ENCODE peak calls at places on chromosomes 3 and 15, in six cellular contexts. One of them, this sample, is unnamed.
A peak's percentile ranks its signal among the peaks of the same experiment; 100 is the strongest.

GRCh38 chr3:46893146-46893748 is 15.7 kb downstream of the PTH1R start:
- DNase-seq in endothelial cell of umbilical vein: no peak
- DNase-seq in A549: no peak
- DNase-seq in kidney: peak; percentile 77
- DNase-seq in heart right ventricle: no peak
- DNase-seq in testis: no peak
- DNase-seq in this sample: no peak

GRCh38 chr3:196235452-196236122 is 19.3 kb downstream of the SLC51A start:
- DNase-seq in endothelial cell of umbilical vein: no peak
- DNase-seq in testis: peak; percentile 74
- DNase-seq in heart right ventricle: no peak
- DNase-seq in A549: no peak
- DNase-seq in kidney: no peak
- DNase-seq in this sample: no peak

GRCh38 chr15:98650871-98651481 is 2.6 kb downstream of the IGF1R start:
- DNase-seq in testis: peak; percentile 74
- DNase-seq in A549: no peak
- DNase-seq in kidney: peak; percentile 67
- DNase-seq in heart right ventricle: no peak
- DNase-seq in endothelial cell of umbilical vein: peak; percentile 58
- DNase-seq in this sample: no peak

GRCh38 chr3:131608296-131608695 is 105.5 kb upstream of the MRPL3 start:
- DNase-seq in testis: no peak
- DNase-seq in endothelial cell of umbilical vein: no peak
- DNase-seq in A549: no peak
- DNase-seq in kidney: no peak
- DNase-seq in heart right ventricle: no peak
- DNase-seq in this sample: no peak

GRCh38 chr3:13878711-13879101 is 1.2 kb downstream of the WNT7A start:
- DNase-seq in A549: peak; percentile 32
- DNase-seq in endothelial cell of umbilical vein: no peak
- DNase-seq in heart right ventricle: no peak
- DNase-seq in testis: no peak
- DNase-seq in kidney: no peak
- DNase-seq in this sample: peak; percentile 59

GRCh38 chr3:150177673-150178378 is 207.1 kb upstream of the PFN2 start:
- DNase-seq in testis: no peak
- DNase-seq in kidney: no peak
- DNase-seq in heart right ventricle: no peak
- DNase-seq in endothelial cell of umbilical vein: no peak
- DNase-seq in A549: peak; percentile 32
- DNase-seq in this sample: no peak

GRCh38 chr15:27790270-27790669 is 308.8 kb downstream of the OCA2 start:
- DNase-seq in testis: no peak
- DNase-seq in endothelial cell of umbilical vein: no peak
- DNase-seq in heart right ventricle: no peak
- DNase-seq in kidney: no peak
- DNase-seq in A549: no peak
- DNase-seq in this sample: no peak

GRCh38 chr15:78947506-78947905 is 2.7 kb upstream of the CTSH start:
- DNase-seq in heart right ventricle: no peak
- DNase-seq in kidney: no peak
- DNase-seq in testis: no peak
- DNase-seq in A549: no peak
- DNase-seq in endothelial cell of umbilical vein: no peak
- DNase-seq in this sample: no peak

GRCh38 chr3:115657168-115657567 is 33.9 kb downstream of the GAP43 start:
- DNase-seq in kidney: no peak
- DNase-seq in testis: no peak
- DNase-seq in A549: no peak
- DNase-seq in endothelial cell of umbilical vein: no peak
- DNase-seq in heart right ventricle: no peak
- DNase-seq in this sample: no peak

GRCh38 chr3:192413461-192413860 is 313.9 kb downstream of the FGF12 start:
- DNase-seq in kidney: no peak
- DNase-seq in A549: peak; percentile 5
- DNase-seq in endothelial cell of umbilical vein: peak; percentile 12
- DNase-seq in testis: no peak
- DNase-seq in heart right ventricle: no peak
- DNase-seq in this sample: no peak

GRCh38 chr3:127419140-127419539 is 131.3 kb upstream of the PRR20G start:
- DNase-seq in A549: no peak
- DNase-seq in kidney: peak; percentile 15
- DNase-seq in endothelial cell of umbilical vein: no peak
- DNase-seq in heart right ventricle: no peak
- DNase-seq in testis: no peak
- DNase-seq in this sample: no peak

GRCh38 chr3:127420825-127421224 is 133.0 kb upstream of the PRR20G start:
- DNase-seq in A549: no peak
- DNase-seq in heart right ventricle: no peak
- DNase-seq in endothelial cell of umbilical vein: no peak
- DNase-seq in kidney: peak; percentile 50
- DNase-seq in testis: no peak
- DNase-seq in this sample: peak; percentile 68

GRCh38 chr3:127419641-127420354 is 132.0 kb upstream of the PRR20G start:
- DNase-seq in heart right ventricle: no peak
- DNase-seq in kidney: peak; percentile 58
- DNase-seq in A549: no peak
- DNase-seq in testis: no peak
- DNase-seq in endothelial cell of umbilical vein: no peak
- DNase-seq in this sample: no peak

GRCh38 chr3:127418560-127419099 is 130.8 kb upstream of the PRR20G start:
- DNase-seq in A549: no peak
- DNase-seq in heart right ventricle: no peak
- DNase-seq in kidney: peak; percentile 28
- DNase-seq in testis: no peak
- DNase-seq in endothelial cell of umbilical vein: no peak
- DNase-seq in this sample: no peak

DNA sequence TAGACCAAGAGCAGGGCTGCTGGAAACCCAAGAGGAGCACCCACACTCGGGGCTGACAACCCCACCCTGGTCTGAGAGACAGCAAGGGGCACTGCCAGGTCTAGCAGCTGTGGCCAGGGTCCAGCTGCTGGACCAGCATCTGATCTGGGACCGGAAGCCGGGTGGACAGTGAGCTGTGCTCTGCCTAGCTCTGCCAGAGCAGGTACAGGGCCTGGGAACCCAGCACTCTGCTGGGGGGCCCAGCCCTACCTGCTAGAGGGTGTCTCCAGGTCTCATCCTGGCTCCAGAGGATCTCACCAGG is 132.5 kb upstream of the PRR20G start:
- DNase-seq in endothelial cell of umbilical vein: no peak
- DNase-seq in testis: no peak
- DNase-seq in kidney: no peak
- DNase-seq in A549: no peak
- DNase-seq in heart right ventricle: no peak
- DNase-seq in this sample: no peak
- TF ChIP-seq CTCF in endothelial cell of umbilical vein: no peak
- TF ChIP-seq CTCF in testis: no peak
- TF ChIP-seq CTCF in kidney: no peak
- TF ChIP-seq CTCF in A549: no peak
- TF ChIP-seq CTCF in heart right ventricle: no peak
- TF ChIP-seq CTCF in this sample: no peak

GRCh38 chr3:52237006-52237658 is 1.8 kb downstream of the TWF2 start:
- DNase-seq in A549: no peak
- DNase-seq in kidney: no peak
- DNase-seq in endothelial cell of umbilical vein: no peak
- DNase-seq in testis: no peak
- DNase-seq in heart right ventricle: no peak
- DNase-seq in this sample: peak; percentile 66
- H3K4me3 ChIP-seq in A549: peak overlapping the region; percentile 96
- H3K4me3 ChIP-seq in kidney: no peak overlapping the region
- H3K4me3 ChIP-seq in endothelial cell of umbilical vein: no peak overlapping the region
- H3K4me3 ChIP-seq in testis: no peak overlapping the region
- H3K4me3 ChIP-seq in heart right ventricle: no peak overlapping the region
- H3K4me3 ChIP-seq in this sample: peak overlapping the region; percentile 78

GRCh38 chr3:50270422-50270831 is 1.5 kb downstream of the SEMA3B start:
- DNase-seq in heart right ventricle: peak; percentile 21
- DNase-seq in kidney: no peak
- DNase-seq in endothelial cell of umbilical vein: no peak
- DNase-seq in A549: no peak
- DNase-seq in testis: no peak
- DNase-seq in this sample: peak; percentile 76

GRCh38 chr3:50269977-50270413 is 1.0 kb downstream of the SEMA3B start:
- DNase-seq in A549: peak; percentile 50
- DNase-seq in heart right ventricle: no peak
- DNase-seq in kidney: no peak
- DNase-seq in testis: no peak
- DNase-seq in endothelial cell of umbilical vein: no peak
- DNase-seq in this sample: no peak

GRCh38 chr3:50268276-50268675 is 671 bp upstream of the SEMA3B start:
- DNase-seq in A549: no peak
- DNase-seq in testis: no peak
- DNase-seq in endothelial cell of umbilical vein: no peak
- DNase-seq in heart right ventricle: no peak
- DNase-seq in kidney: no peak
- DNase-seq in this sample: no peak

GRCh38 chr3:50268703-50269451 is at the start of gene SEMA3B:
- DNase-seq in A549: peak; percentile 48
- DNase-seq in heart right ventricle: peak; percentile 66
- DNase-seq in kidney: peak; percentile 97
- DNase-seq in endothelial cell of umbilical vein: no peak
- DNase-seq in testis: peak; percentile 65
- DNase-seq in this sample: peak; percentile 78

DNA sequence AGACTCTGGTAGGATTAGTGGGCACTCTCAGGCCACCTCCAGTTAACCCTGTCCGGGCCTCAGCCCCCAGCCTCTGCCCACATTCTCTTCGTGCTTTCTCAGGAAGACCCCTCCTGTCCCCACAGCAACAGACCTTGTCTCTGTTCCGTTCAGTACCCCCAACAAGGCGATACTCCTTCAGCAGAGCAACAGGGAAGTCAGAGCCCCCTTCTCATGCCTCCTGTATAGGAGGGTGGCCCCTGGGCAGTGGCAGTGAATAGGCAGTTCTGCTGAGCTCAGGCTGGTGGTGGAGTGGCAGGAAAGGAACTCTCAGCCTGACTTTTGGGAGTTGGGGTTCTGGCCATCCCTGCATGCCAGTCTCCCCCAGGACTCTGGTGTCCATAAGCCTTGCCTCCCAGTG is 513 bp downstream of the SEMA3B start:
- DNase-seq in testis: no peak
- DNase-seq in endothelial cell of umbilical vein: no peak
- DNase-seq in kidney: no peak
- DNase-seq in A549: no peak
- DNase-seq in heart right ventricle: peak; percentile 20
- DNase-seq in this sample: no peak
- H3K4me1 ChIP-seq in testis: peaks cover 57% of the 10 kb centered on the region
- H3K4me1 ChIP-seq in endothelial cell of umbilical vein: peaks cover 2% of the 10 kb centered on the region
- H3K4me1 ChIP-seq in kidney: peaks cover 45% of the 10 kb centered on the region
- H3K4me1 ChIP-seq in A549: peaks cover 75% of the 10 kb centered on the region
- H3K4me1 ChIP-seq in heart right ventricle: peaks cover 68% of the 10 kb centered on the region
- H3K4me1 ChIP-seq in this sample: peaks cover 83% of the 10 kb centered on the region

GRCh38 chr3:50350527-50351317 is at the start of the genes CYB561D2 and NPRL2:
- DNase-seq in heart right ventricle: peak; percentile 98
- DNase-seq in kidney: peak; percentile 99
- DNase-seq in A549: peak; percentile 92
- DNase-seq in endothelial cell of umbilical vein: peak; percentile 95
- DNase-seq in testis: peak; percentile 97
- DNase-seq in this sample: peak; percentile 98

GRCh38 chr3:50353231-50354004 is 2.8 kb downstream of the CYB561D2 start:
- DNase-seq in A549: no peak
- DNase-seq in heart right ventricle: no peak
- DNase-seq in kidney: no peak
- DNase-seq in testis: no peak
- DNase-seq in endothelial cell of umbilical vein: no peak
- DNase-seq in this sample: no peak

GRCh38 chr3:50351318-50351687 is 641 bp downstream of the CYB561D2 start:
- DNase-seq in testis: no peak
- DNase-seq in endothelial cell of umbilical vein: no peak
- DNase-seq in kidney: no peak
- DNase-seq in heart right ventricle: no peak
- DNase-seq in A549: no peak
- DNase-seq in this sample: no peak

GRCh38 chr3:50354186-50354764 is 3.6 kb downstream of the CYB561D2 start:
- DNase-seq in heart right ventricle: no peak
- DNase-seq in endothelial cell of umbilical vein: no peak
- DNase-seq in testis: no peak
- DNase-seq in kidney: no peak
- DNase-seq in A549: no peak
- DNase-seq in this sample: no peak

GRCh38 chr3:50352762-50353161 is 2.1 kb downstream of the CYB561D2 start:
- DNase-seq in testis: no peak
- DNase-seq in A549: peak; percentile 47
- DNase-seq in heart right ventricle: no peak
- DNase-seq in endothelial cell of umbilical vein: no peak
- DNase-seq in kidney: no peak
- DNase-seq in this sample: no peak
- TF ChIP-seq CTCF in testis: no peak
- TF ChIP-seq CTCF in A549: peak; percentile 9
- TF ChIP-seq CTCF in heart right ventricle: no peak
- TF ChIP-seq CTCF in endothelial cell of umbilical vein: peak; percentile 24
- TF ChIP-seq CTCF in kidney: no peak
- TF ChIP-seq CTCF in this sample: no peak

GRCh38 chr3:79726795-79727194 is 41.0 kb downstream of the ROBO1 start:
- DNase-seq in endothelial cell of umbilical vein: no peak
- DNase-seq in heart right ventricle: no peak
- DNase-seq in testis: no peak
- DNase-seq in kidney: no peak
- DNase-seq in A549: no peak
- DNase-seq in this sample: no peak
- H3K4me3 ChIP-seq in endothelial cell of umbilical vein: no peak overlapping the region
- H3K4me3 ChIP-seq in heart right ventricle: no peak overlapping the region
- H3K4me3 ChIP-seq in testis: no peak overlapping the region
- H3K4me3 ChIP-seq in kidney: no peak overlapping the region
- H3K4me3 ChIP-seq in A549: no peak overlapping the region
- H3K4me3 ChIP-seq in this sample: no peak overlapping the region

GRCh38 chr3:114441386-114441785 is 147.6 kb downstream of the TIGIT start:
- DNase-seq in kidney: no peak
- DNase-seq in endothelial cell of umbilical vein: no peak
- DNase-seq in heart right ventricle: no peak
- DNase-seq in testis: no peak
- DNase-seq in A549: no peak
- DNase-seq in this sample: no peak
- H3K4me1 ChIP-seq in kidney: no peaks in the 10 kb centered on the region
- H3K4me1 ChIP-seq in endothelial cell of umbilical vein: peaks cover 14% of the 10 kb centered on the region
- H3K4me1 ChIP-seq in heart right ventricle: peaks cover 83% of the 10 kb centered on the region
- H3K4me1 ChIP-seq in testis: peaks cover 48% of the 10 kb centered on the region
- H3K4me1 ChIP-seq in A549: peaks cover 15% of the 10 kb centered on the region
- H3K4me1 ChIP-seq in this sample: peaks cover 13% of the 10 kb centered on the region

This sample was measured in suprapubic skin.